ENCODE peak calls at places on chromosome 1, in four cellular contexts. O is IMR-90; P is stimulated activated CD4-positive, alpha-beta T cell treated with anti-CD3 and anti-CD28 coated beads, Interleukin-15, amount 100 ng/mL, for 24 hours; E is activated T-cell treated with anti-CD3 and anti-CD28 coated beads, Interleukin-2, amount 50 U/mL, for 72 hours. G is an unnamed sample.

GRCh38 chr1:8065369-8065768 is 39.3 kb upstream of the ERRFI1 start:
- DNase-seq in O (no peak), P (no peak), E (no peak), G (no peak)

GRCh38 chr1:205298191-205298994 is 23.2 kb downstream of the NUAK2 start:
- DNase-seq in O (peak), P (no peak), E (no peak), G (peak)

GRCh38 chr1:182784556-182785171 is 4.9 kb upstream of the NPL start:
- DNase-seq in O (peak), P (peak), E (no peak), G (peak)

GRCh38 chr1:228464487-228464983 is 22.6 kb upstream of the RNF187 start:
- DNase-seq in O (peak), P (peak), E (peak), G (peak)

GRCh38 chr1:161676441-161676840 is 13.5 kb downstream of the FCGR2B start:
- DNase-seq in O (no peak), P (no peak), E (no peak), G (no peak)

GRCh38 chr1:151994956-151995355 is 1.3 kb upstream of the S100A10 start:
- DNase-seq in O (peak), P (no peak), E (no peak), G (peak)

GRCh38 chr1:36322085-36322785 is 1.2 kb downstream of the EVA1B start:
- DNase-seq in O (no peak), P (no peak), E (no peak), G (peak)

GRCh38 chr1:93676424-93676823 is 5.2 kb downstream of the BCAR3 start:
- DNase-seq in O (no peak), P (no peak), E (no peak), G (peak)